ENCODE peak calls at places on chromosomes 2 and 18, in four cellular contexts. R is ELR; Z is stimulated activated CD4-positive, alpha-beta T cell treated with anti-CD3 and anti-CD28 coated beads, Interleukin-2, amount 100 ng/mL, for 24 hours; K is breast epithelium. X is an unnamed sample.

GRCh38 chr2:28538134-28538533 is 42.3 kb downstream of the PLB1 start:
- DNase-seq in K (no peak), R (no peak), Z (no peak), X (no peak)

GRCh38 chr2:119136093-119136492 is 22.5 kb downstream of the C1QL2 start:
- DNase-seq in R (peak), K (no peak), Z (no peak), X (no peak)

GRCh38 chr2:120516323-120517314 is 170.7 kb downstream of the INHBB start:
- DNase-seq in R (no peak), K (no peak), Z (no peak), X (no peak)

GRCh38 chr2:45664635-45665269 is 13.3 kb downstream of the PRKCE start:
- DNase-seq in Z (no peak), R (no peak), K (no peak), X (no peak)

GRCh38 chr2:229882583-229882982 is 39.2 kb downstream of the TRIP12 start:
- DNase-seq in R (no peak), K (no peak), Z (no peak), X (no peak)

GRCh38 chr2:157438907-157439791 is 4.7 kb downstream of the CYTIP start:
- DNase-seq in Z (no peak), R (no peak), K (no peak), X (no peak)

GRCh38 chr18:69992776-69993175 is 45.1 kb upstream of the CD226 start:
- DNase-seq in R (peak), K (no peak), Z (no peak), X (no peak)

GRCh38 chr2:191352536-191352935 is 107.3 kb downstream of the MYO1B start:
- DNase-seq in Z (no peak), K (no peak), R (peak), X (no peak)

GRCh38 chr18:72847134-72847533 is 20.7 kb downstream of the NETO1 start:
- DNase-seq in K (no peak), R (no peak), Z (no peak), X (no peak)

GRCh38 chr18:8548186-8548585 is 61.1 kb upstream of the RAB12 start:
- DNase-seq in Z (no peak), R (peak), K (no peak), X (no peak)

GRCh38 chr2:44826601-44827000 is 114.9 kb upstream of the SIX3 start:
- DNase-seq in R (no peak), K (no peak), Z (no peak), X (no peak)

GRCh38 chr18:79794851-79795250 is 2.9 kb upstream of the KCNG2 start:
- DNase-seq in K (peak), Z (no peak), R (no peak), X (no peak)

GRCh38 chr2:3504741-3505140 is 14.6 kb downstream of the ADI1 start:
- DNase-seq in Z (no peak), R (no peak), K (no peak), X (no peak)

GRCh38 chr2:222904557-222905258 is 43.9 kb downstream of the ACSL3 start:
- DNase-seq in R (peak), K (no peak), Z (no peak), X (no peak)

GRCh38 chr2:46147626-46148368 is 149.4 kb upstream of the EPAS1 start:
- DNase-seq in Z (no peak), R (no peak), K (no peak), X (no peak)

GRCh38 chr2:48589170-48589767 is 28.4 kb upstream of the GTF2A1L start:
- DNase-seq in R (peak), Z (no peak), K (no peak), X (no peak)

GRCh38 chr2:71000780-71001591 is 6.3 kb upstream of the TEX261 start:
- DNase-seq in K (peak), Z (peak), R (peak), X (peak)

GRCh38 chr2:205776139-205776538 is 93.8 kb downstream of the NRP2 start:
- DNase-seq in Z (peak), K (no peak), R (peak), X (no peak)

GRCh38 chr2:204730588-204730987 is 185.3 kb downstream of the PARD3B start:
- DNase-seq in K (no peak), Z (no peak), R (no peak), X (no peak)

X was measured in lower leg skin.